ENCODE peak calls at places on chromosome 6, in eight cellular contexts. Z is AG04450, G is MM.1S, K is left ventricle myocardium inferior, X is brain microvascular endothelial cell, Q is ovary, C is aorta, E is upper lobe of right lung. F is an unnamed sample.
A peak's percentile ranks its signal among the peaks of the same experiment; 100 is the strongest.

GRCh38 chr6:1587546-1587945 is 22.2 kb upstream of the FOXC1 start:
- DNase-seq in Z (no peak), G (no peak), K (no peak), X (no peak), Q (no peak), C (no peak), E (no peak), F (no peak)

GRCh38 chr6:69865126-69865525 is 1.2 kb upstream of the COL19A1 start:
- DNase-seq in Z (no peak), G (no peak), K (no peak), X (peak; percentile 27), Q (no peak), C (no peak), E (no peak), F (no peak)

GRCh38 chr6:126886106-126886505 is 232.4 kb upstream of the RSPO3 start:
- DNase-seq in Z (no peak), G (peak; percentile 10), K (no peak), X (no peak), Q (no peak), C (no peak), E (no peak), F (no peak)

GRCh38 chr6:107957165-107957908 is 671 bp downstream of the SEC63 start:
- DNase-seq in Z (peak; percentile 53), G (peak; percentile 59), K (peak; percentile 37), X (peak; percentile 64), Q (peak; percentile 47), C (peak; percentile 82), E (peak; percentile 69), F (peak; percentile 59)

GRCh38 chr6:137086031-137086430 is 41.3 kb upstream of the IL20RA start:
- DNase-seq in Z (no peak), G (no peak), K (no peak), X (no peak), Q (no peak), C (no peak), E (no peak), F (no peak)

GRCh38 chr6:140078552-140079126 is 704.2 kb upstream of the CITED2 start:
- DNase-seq in Z (peak; percentile 66), G (no peak), K (no peak), X (peak; percentile 79), Q (no peak), C (no peak), E (no peak), F (no peak)

GRCh38 chr6:31403283-31403989 is at the start of gene MICA:
- DNase-seq in Z (peak; percentile 34), G (peak; percentile 81), K (peak; percentile 89), X (peak; percentile 78), Q (peak; percentile 88), C (peak; percentile 97), E (peak; percentile 95), F (peak; percentile 88)

GRCh38 chr6:3517350-3517749 is 60.5 kb upstream of the SLC22A23 start:
- DNase-seq in Z (peak; percentile 55), G (no peak), K (no peak), X (peak; percentile 80), Q (no peak), C (no peak), E (no peak), F (no peak)

GRCh38 chr6:75204959-75205775 is 686 bp downstream of the COL12A1 start:
- DNase-seq in Z (peak; percentile 47), G (peak; percentile 39), K (no peak), X (peak; percentile 84), Q (peak; percentile 69), C (peak; percentile 89), E (peak; percentile 80), F (peak; percentile 87)

GRCh38 chr6:112311950-112312547 is 35.1 kb upstream of the RFPL4B start:
- DNase-seq in Z (no peak), G (peak; percentile 15), K (no peak), X (no peak), Q (no peak), C (no peak), E (no peak), F (peak; percentile 21)

GRCh38 chr6:170050591-170051041 is 240.3 kb downstream of the DLL1 start:
- DNase-seq in Z (no peak), G (no peak), K (no peak), X (no peak), Q (peak; percentile 11), C (peak; percentile 49), E (peak; percentile 51), F (no peak)

GRCh38 chr6:52152692-52153091 is 33.5 kb upstream of the IL17A start:
- DNase-seq in Z (no peak), G (no peak), K (no peak), X (no peak), Q (no peak), C (no peak), E (no peak), F (no peak)

GRCh38 chr6:13872681-13873080 is 52.1 kb upstream of the RNF182 start:
- DNase-seq in Z (no peak), G (no peak), K (no peak), X (no peak), Q (no peak), C (no peak), E (no peak), F (peak; percentile 1)

GRCh38 chr6:168892031-168892430 is 361.6 kb downstream of the THBS2 start:
- DNase-seq in Z (no peak), G (no peak), K (no peak), X (no peak), Q (no peak), C (no peak), E (no peak), F (no peak)

GRCh38 chr6:168895102-168895812 is 358.4 kb downstream of the THBS2 start:
- DNase-seq in Z (peak; percentile 36), G (peak; percentile 52), K (peak; percentile 78), X (peak; percentile 68), Q (peak; percentile 86), C (peak; percentile 92), E (peak; percentile 89), F (peak; percentile 72)

GRCh38 chr6:168901076-168901475 is 352.6 kb downstream of the THBS2 start:
- DNase-seq in Z (no peak), G (no peak), K (no peak), X (no peak), Q (no peak), C (no peak), E (no peak), F (no peak)

GRCh38 chr6:168902075-168902474 is 351.6 kb downstream of the THBS2 start:
- DNase-seq in Z (no peak), G (no peak), K (no peak), X (no peak), Q (no peak), C (no peak), E (no peak), F (no peak)

GRCh38 chr6:168896321-168896720 is 357.3 kb downstream of the THBS2 start:
- DNase-seq in Z (no peak), G (no peak), K (no peak), X (no peak), Q (no peak), C (no peak), E (no peak), F (no peak)
- H3K27ac ChIP-seq in Z (no peak overlapping the region), G (no peak overlapping the region), K (no peak overlapping the region), X (no peak overlapping the region), Q (no peak overlapping the region), C (no peak overlapping the region), E (no peak overlapping the region), F (no peak overlapping the region)

GRCh38 chr6:26331809-26332226 is 33.2 kb upstream of the BTN3A2 start:
- DNase-seq in Z (no peak), G (no peak), K (no peak), X (no peak), Q (no peak), C (no peak), E (no peak), F (no peak)

GRCh38 chr6:26330835-26331808 is 33.9 kb upstream of the BTN3A2 start:
- DNase-seq in Z (no peak), G (no peak), K (no peak), X (peak; percentile 74), Q (no peak), C (no peak), E (no peak), F (no peak)

GRCh38 chr6:26329763-26330511 is 35.1 kb upstream of the BTN3A2 start:
- DNase-seq in Z (no peak), G (no peak), K (no peak), X (peak; percentile 53), Q (no peak), C (no peak), E (no peak), F (no peak)

GRCh38 chr6:26327450-26328264 is 37.3 kb upstream of the BTN3A2 start:
- DNase-seq in Z (no peak), G (no peak), K (no peak), X (peak; percentile 85), Q (no peak), C (no peak), E (no peak), F (peak; percentile 62)

DNA sequence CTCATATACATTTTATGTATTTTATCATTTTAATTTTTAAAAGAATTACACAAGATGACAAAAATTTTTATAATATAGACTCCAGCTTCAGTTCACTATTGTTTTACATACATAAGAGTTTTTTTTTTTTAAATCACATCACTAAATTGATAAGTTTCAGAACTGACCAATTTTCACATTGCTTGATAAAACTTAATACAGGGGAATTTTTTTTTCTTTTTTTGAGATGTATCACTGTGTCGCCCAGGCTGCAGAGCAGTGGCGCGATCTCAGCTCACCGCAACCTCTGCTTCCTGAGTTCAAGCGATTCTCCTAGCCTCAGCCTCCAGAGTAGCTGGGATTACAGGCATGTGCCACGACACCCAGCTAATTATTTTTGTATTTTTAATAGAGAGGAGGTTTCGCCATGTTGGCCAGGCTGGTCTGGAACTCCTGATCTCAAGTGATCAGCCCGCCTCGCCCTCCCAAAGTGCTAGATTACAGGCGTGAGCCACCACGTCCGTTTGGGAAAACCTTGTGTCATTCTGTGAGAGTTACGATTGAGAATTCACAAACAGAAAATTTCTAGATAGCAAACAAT is 36.6 kb upstream of the BTN3A2 start:
- DNase-seq in Z (no peak), G (no peak), K (no peak), X (no peak), Q (no peak), C (no peak), E (no peak), F (no peak)
- H3K4me3 ChIP-seq in Z (peak overlapping the region; percentile 53), G (no peak overlapping the region), K (no peak overlapping the region), X (peak overlapping the region; percentile 55), Q (no peak overlapping the region), C (no peak overlapping the region), E (no peak overlapping the region), F (no peak overlapping the region)

DNA sequence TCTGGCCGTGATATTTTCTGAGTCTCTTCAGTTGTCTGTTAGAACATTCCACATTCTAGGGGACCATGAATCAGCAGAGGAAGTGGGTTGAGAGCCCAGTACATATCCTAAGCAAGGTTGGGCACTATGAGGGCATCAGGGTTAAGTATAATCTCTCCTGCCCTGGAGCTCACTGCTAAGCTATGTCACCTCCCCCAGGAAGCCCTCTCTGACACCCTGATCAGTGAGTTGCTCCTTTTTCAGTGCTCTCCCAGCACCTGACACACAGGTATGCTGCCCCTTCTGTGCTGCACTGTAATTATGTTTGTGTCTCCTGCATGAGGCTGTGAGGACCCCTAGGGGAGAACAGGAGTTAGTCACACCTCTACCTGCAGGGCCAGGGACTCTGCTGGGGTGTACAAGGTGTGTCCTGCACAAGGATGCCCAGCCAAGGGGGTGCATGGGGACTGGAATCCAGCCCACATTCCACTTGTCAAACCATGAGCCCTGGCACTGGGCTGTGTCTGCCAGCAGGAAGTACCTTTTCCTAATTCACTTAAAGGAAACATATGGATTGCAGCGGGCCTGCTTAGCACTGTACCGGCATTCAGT is 3.9 kb downstream of the RAB44 start:
- DNase-seq in Z (no peak), G (peak; percentile 34), K (no peak), X (no peak), Q (no peak), C (peak; percentile 56), E (peak; percentile 45), F (no peak)
- H3K27ac ChIP-seq in Z (no peak overlapping the region), G (no peak overlapping the region), K (no peak overlapping the region), X (no peak overlapping the region), Q (no peak overlapping the region), C (no peak overlapping the region), E (no peak overlapping the region), F (no peak overlapping the region)

GRCh38 chr6:6592836-6593235 is 4.3 kb downstream of the LY86 start:
- DNase-seq in Z (no peak), G (no peak), K (no peak), X (no peak), Q (no peak), C (no peak), E (no peak), F (no peak)
- H3K4me3 ChIP-seq in Z (no peak overlapping the region), G (no peak overlapping the region), K (no peak overlapping the region), X (no peak overlapping the region), Q (no peak overlapping the region), C (no peak overlapping the region), E (no peak overlapping the region), F (no peak overlapping the region)